ENCODE peak calls at places on chromosomes 7 and 10, in six cellular contexts. Z is fibroblast of lung, N is heart right ventricle, Y is cardiac muscle cell, O is neural progenitor cell, U is PC-3. S is an unnamed sample.

GRCh38 chr7:128783143-128783799 is 7.7 kb upstream of the OPN1SW start:
- DNase-seq in O (peak; percentile 68), N (peak; percentile 80), Y (peak; percentile 52), U (no peak), Z (peak; percentile 79), S (peak; percentile 74)

GRCh38 chr10:124142960-124143359 is 49.6 kb upstream of the CHST15 start:
- DNase-seq in Z (no peak), N (no peak), O (no peak), U (no peak), Y (no peak), S (no peak)

GRCh38 chr7:26090927-26091519 is 61.0 kb upstream of the NFE2L3 start:
- DNase-seq in U (peak; percentile 60), O (peak; percentile 84), N (no peak), Y (peak; percentile 69), Z (peak; percentile 62), S (no peak)

GRCh38 chr7:23486002-23486773 is 15.9 kb upstream of the IGF2BP3 start:
- DNase-seq in Y (no peak), O (no peak), Z (no peak), U (no peak), N (no peak), S (no peak)

GRCh38 chr7:101273126-101273525 is 28.2 kb upstream of the FIS1 start:
- DNase-seq in Y (no peak), O (peak; percentile 35), U (no peak), N (no peak), Z (no peak), S (no peak)

GRCh38 chr7:76430211-76430610 is 5.5 kb downstream of the ZP3 start:
- DNase-seq in N (no peak), Y (no peak), O (no peak), U (no peak), Z (no peak), S (no peak)

GRCh38 chr10:132354356-132355094 is 22.5 kb downstream of the LRRC27 start:
- DNase-seq in N (no peak), Y (no peak), Z (no peak), O (no peak), U (no peak), S (peak; percentile 11)

GRCh38 chr10:97827778-97828291 is 21.8 kb upstream of the GOLGA7B start:
- DNase-seq in Y (no peak), U (peak; percentile 48), O (no peak), N (no peak), Z (peak; percentile 2), S (no peak)

GRCh38 chr7:129746857-129747529 is 135.5 kb downstream of the NRF1 start:
- DNase-seq in Z (no peak), O (no peak), Y (no peak), N (no peak), U (no peak), S (no peak)

GRCh38 chr10:122839505-122839904 is 6.2 kb downstream of the CUZD1 start:
- DNase-seq in O (no peak), U (no peak), Y (no peak), Z (no peak), N (no peak), S (no peak)

GRCh38 chr10:92242910-92243671 is 47.8 kb downstream of the CPEB3 start:
- DNase-seq in Y (peak; percentile 84), O (peak; percentile 76), Z (peak; percentile 71), U (peak; percentile 57), N (peak; percentile 67), S (peak; percentile 68)

DNA sequence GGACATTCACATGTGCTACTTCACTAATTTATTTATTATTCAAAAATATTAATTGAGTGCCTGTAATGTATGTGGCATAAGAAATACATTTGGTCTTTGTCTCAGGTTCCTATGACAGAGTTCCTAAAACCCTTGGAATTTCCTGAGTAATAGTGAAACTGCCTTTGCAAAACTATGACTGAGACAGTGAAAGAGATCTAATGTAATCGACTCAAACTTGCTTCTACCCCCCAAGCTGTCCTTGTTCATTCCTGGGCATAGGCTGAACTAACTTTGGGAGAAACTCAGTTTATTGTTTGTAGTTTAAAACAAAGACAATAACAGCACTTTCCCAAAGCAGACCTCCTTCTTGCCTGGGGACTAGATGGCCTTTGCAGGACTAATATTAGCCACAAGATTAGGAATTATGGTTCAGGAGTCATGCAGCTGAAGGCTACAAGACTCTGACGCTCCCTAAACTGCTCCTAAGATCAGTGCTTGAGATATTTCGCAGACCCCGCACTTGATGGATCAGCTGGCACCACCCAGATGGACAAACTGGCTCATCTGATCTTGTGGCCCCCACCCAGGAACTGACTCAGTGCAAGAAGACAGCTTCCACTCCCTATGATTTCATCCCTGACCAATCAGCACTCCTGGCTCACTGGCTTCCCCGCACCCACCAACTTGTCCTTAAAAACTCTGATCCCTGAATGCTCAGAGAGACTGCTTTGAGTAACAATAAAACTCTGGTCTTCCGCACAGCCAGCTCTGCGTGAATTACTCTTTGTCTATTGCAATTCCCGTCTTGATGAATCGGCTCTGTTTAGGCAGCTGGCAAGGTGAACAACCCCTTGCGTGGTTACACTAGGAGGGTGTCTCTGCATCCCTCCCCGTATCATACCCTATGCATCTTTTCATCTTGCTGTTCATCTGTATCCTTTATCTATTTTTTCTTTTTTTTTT is 27.0 kb upstream of the NRBF2 start:
- DNase-seq in Y (no peak), U (peak; percentile 92), O (peak; percentile 42), N (peak; percentile 39), Z (peak; percentile 88), S (peak; percentile 46)
- H3K4me3 ChIP-seq in Y (no peak overlapping the region), U (peak overlapping the region; percentile 9), O (no peak overlapping the region), N (no peak overlapping the region), Z (no peak overlapping the region), S (no peak overlapping the region)

DNA sequence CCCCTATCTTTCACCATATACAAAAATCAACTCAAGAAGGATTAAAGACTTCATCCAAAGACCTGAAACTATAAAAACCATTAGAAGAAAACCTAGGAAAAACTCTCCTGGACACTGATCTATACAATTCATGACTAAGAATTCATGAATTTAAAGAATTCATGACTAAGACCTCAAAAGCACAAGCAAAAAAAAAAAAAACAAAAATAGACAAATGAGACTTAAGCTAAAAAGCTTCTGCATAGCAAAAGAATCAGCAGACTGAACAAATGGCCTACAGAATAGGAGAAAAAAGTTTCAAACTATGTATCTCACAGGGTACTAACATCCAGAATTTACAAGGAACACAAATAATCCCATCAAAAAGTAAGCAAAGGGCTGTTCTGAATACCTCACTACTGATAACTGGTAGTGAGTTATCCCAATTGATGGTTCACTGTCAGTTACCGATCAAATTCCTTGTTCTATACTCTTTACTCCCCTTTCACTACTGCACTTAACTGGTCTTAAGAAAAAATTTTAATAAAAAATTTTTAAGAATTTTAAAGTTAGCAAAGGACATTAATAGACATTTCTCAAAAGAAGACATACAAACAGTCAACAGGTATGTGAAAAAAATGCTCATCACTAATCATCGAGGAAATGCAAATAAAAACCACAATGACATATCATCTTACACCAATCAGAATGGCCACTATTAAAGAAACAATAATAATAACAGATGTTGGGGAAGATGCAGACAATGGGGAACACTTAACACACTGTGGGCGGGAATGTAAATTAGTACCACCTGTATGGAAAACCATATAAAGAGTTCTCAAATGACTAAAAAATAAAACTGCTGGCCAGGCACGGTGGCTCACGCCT is 33.2 kb downstream of the KMT2C start:
- DNase-seq in U (peak; percentile 63), Z (peak; percentile 54), O (no peak), Y (no peak), N (no peak), S (no peak)
- H3K9me3 ChIP-seq in U (peaks cover 8% of the 10 kb centered on the region), Z (peaks cover 4% of the 10 kb centered on the region), O (peaks cover 27% of the 10 kb centered on the region), Y (peaks cover 7% of the 10 kb centered on the region), N (no peaks in the 10 kb centered on the region), S (no peaks in the 10 kb centered on the region)

DNA sequence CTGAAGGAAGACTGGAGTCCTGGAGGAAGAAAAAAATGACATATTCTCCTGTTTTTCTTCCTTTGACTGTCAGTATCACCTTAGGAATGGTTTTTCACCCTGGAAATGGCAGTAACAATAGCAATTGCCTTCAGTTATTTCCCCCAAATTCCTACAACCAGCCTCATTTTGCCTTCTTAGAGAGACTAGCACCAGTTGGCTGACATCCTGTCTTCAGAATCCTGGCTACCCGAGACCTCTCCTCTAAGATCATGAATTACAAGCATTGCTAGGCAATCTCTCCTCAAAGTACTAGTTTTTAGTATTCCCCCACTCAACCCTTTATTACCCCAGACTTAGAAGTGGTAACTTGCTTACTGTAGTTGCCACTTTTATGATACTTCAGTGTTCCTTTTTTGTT is 53.4 kb downstream of the TAS2R16 start:
- DNase-seq in N (no peak), O (no peak), Z (no peak), Y (no peak), U (no peak), S (no peak)
- H3K4me3 ChIP-seq in N (no peak overlapping the region), O (no peak overlapping the region), Z (no peak overlapping the region), Y (no peak overlapping the region), U (no peak overlapping the region), S (no peak overlapping the region)

DNA sequence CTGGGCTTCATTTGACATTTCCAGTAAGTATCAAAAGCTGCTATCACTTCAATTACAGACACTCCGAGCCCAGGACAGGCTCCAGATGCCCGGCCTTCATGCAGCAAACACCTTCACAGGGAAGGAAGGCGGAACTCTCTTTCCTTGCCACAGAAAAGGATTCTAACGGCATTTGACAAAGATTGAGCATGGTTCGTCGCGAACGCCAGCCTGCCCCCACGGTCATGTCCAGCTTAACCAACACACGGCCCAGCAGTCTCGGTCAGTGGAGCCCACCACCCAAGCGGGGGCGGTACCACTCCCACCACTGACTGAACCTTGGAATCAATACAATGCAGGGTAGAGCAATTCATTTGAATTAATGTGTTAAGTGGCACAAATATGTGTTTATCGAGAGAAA is 607.2 kb downstream of the DNAJB6 start:
- DNase-seq in U (no peak), Z (no peak), N (no peak), Y (no peak), O (no peak), S (no peak)
- H3K9me3 ChIP-seq in U (peaks cover 5% of the 10 kb centered on the region), Z (no peaks in the 10 kb centered on the region), N (peaks cover 14% of the 10 kb centered on the region), Y (no peaks in the 10 kb centered on the region), O (peaks cover 9% of the 10 kb centered on the region), S (peaks cover 24% of the 10 kb centered on the region)

S was measured in tibial artery.